ENCODE peak calls at places on chromosomes 6 and 20, in nine cellular contexts. Z is AG09309; K is foreskin fibroblast; D is CD4-positive, alpha-beta T cell; W is tibial artery; J is dorsolateral prefrontal cortex; R is ascending aorta; O is body of pancreas; C is fibroblast of mammary gland. V is an unnamed sample.

GRCh38 chr6:107082045-107082444 is 33.3 kb downstream of the BEND3 start:
- DNase-seq in R (no peak), W (peak; percentile 9), J (no peak), C (peak; percentile 21), Z (no peak), D (no peak), O (no peak), K (peak; percentile 11), V (no peak)

GRCh38 chr20:51440589-51440988 is 101.9 kb downstream of the NFATC2 start:
- DNase-seq in R (no peak), D (no peak), W (no peak), Z (no peak), J (no peak), K (no peak), C (no peak), O (no peak), V (no peak)

GRCh38 chr6:161336479-161336878 is 62.6 kb upstream of the AGPAT4 start:
- DNase-seq in O (no peak), W (no peak), R (no peak), J (no peak), K (no peak), D (no peak), Z (no peak), C (no peak), V (no peak)

GRCh38 chr6:47741807-47742206 is 40.0 kb upstream of the OPN5 start:
- DNase-seq in O (peak; percentile 39), R (no peak), K (no peak), C (peak; percentile 36), Z (no peak), D (no peak), W (no peak), J (no peak), V (no peak)

GRCh38 chr20:37407573-37408002 is 61.6 kb downstream of the SRC start:
- DNase-seq in O (peak; percentile 22), K (no peak), W (no peak), Z (no peak), C (peak; percentile 37), J (no peak), R (no peak), D (no peak), V (no peak)

GRCh38 chr6:73452107-73452461 is at the start of gene CGAS:
- DNase-seq in O (peak; percentile 67), J (peak; percentile 33), D (peak; percentile 57), R (peak; percentile 88), K (peak; percentile 60), C (peak; percentile 59), W (peak; percentile 85), Z (peak; percentile 25), V (no peak)

GRCh38 chr6:155388546-155388945 is 67.1 kb downstream of the NOX3 start:
- DNase-seq in J (no peak), D (no peak), Z (no peak), O (no peak), C (peak; percentile 36), K (peak; percentile 18), R (no peak), W (no peak), V (no peak)

GRCh38 chr6:4124361-4124760 is 11.0 kb downstream of the ECI2 start:
- DNase-seq in O (no peak), D (no peak), K (no peak), Z (no peak), R (no peak), W (no peak), J (no peak), C (no peak), V (no peak)

GRCh38 chr6:138038148-138038870 is 68.9 kb downstream of the PERP start:
- DNase-seq in C (no peak), J (no peak), W (no peak), D (no peak), R (no peak), O (no peak), K (no peak), Z (no peak), V (no peak)

GRCh38 chr6:126180585-126180984 is 159.3 kb upstream of the CENPW start:
- DNase-seq in R (no peak), D (no peak), J (no peak), O (no peak), C (peak; percentile 99), K (peak; percentile 91), Z (peak; percentile 64), W (no peak), V (no peak)

GRCh38 chr6:17413313-17413750 is 19.9 kb downstream of the CAP2 start:
- DNase-seq in C (peak; percentile 26), W (no peak), J (no peak), Z (no peak), K (peak; percentile 35), D (no peak), O (peak; percentile 13), R (no peak), V (no peak)

GRCh38 chr6:127120109-127120786 is 1.8 kb downstream of the RSPO3 start:
- DNase-seq in O (no peak), K (no peak), D (no peak), J (no peak), C (no peak), R (no peak), W (peak; percentile 62), Z (no peak), V (peak; percentile 15)

GRCh38 chr20:47676219-47676721 is 109.0 kb downstream of the SULF2 start:
- DNase-seq in O (no peak), C (no peak), K (no peak), W (peak; percentile 39), R (no peak), D (no peak), Z (no peak), J (no peak), V (no peak)

GRCh38 chr6:72913797-72914196 is 291.9 kb downstream of the KCNQ5 start:
- DNase-seq in J (no peak), Z (no peak), C (no peak), R (no peak), O (no peak), D (no peak), W (no peak), K (no peak), V (no peak)

GRCh38 chr20:17236766-17237165 is 9.9 kb downstream of the PCSK2 start:
- DNase-seq in C (no peak), K (no peak), R (no peak), D (no peak), W (no peak), Z (no peak), J (no peak), O (no peak), V (no peak)

GRCh38 chr20:17228624-17229061 is 1.8 kb downstream of the PCSK2 start:
- DNase-seq in C (no peak), D (no peak), O (no peak), Z (no peak), R (no peak), W (no peak), J (peak; percentile 25), K (no peak), V (peak; percentile 43)

GRCh38 chr20:17227669-17228623 is 1.1 kb downstream of the PCSK2 start:
- DNase-seq in J (no peak), W (no peak), K (no peak), R (no peak), D (no peak), Z (no peak), C (no peak), O (no peak), V (peak; percentile 41)

GRCh38 chr20:17229256-17229655 is 2.4 kb downstream of the PCSK2 start:
- DNase-seq in C (no peak), R (no peak), W (no peak), J (no peak), O (no peak), Z (no peak), D (no peak), K (no peak), V (no peak)

GRCh38 chr20:17233621-17234020 is 6.8 kb downstream of the PCSK2 start:
- DNase-seq in C (no peak), J (no peak), K (no peak), D (no peak), W (no peak), Z (no peak), O (no peak), R (no peak), V (no peak)
- TF ChIP-seq CTCF in C (no peak), J (no peak), K (no peak), D (no peak), W (no peak), Z (no peak), O (no peak), R (no peak), V (no peak)

DNA sequence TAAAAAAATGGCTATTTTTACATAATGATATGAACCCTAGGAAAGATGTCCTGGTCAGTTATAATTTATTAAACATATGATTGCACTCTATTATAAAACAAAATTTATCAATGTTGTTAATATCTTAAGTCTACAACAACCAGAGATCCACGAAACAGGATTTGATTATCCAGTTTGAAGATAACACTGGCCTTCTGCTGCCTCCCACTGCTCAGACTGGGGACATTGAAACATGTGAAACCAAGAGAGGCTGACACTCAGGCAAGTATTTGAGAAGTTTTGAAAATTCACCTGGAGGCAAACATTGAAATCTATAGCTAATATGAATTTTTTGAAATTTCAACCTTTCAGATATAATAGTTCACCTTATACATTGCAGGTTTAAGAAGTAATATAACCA is 219.3 kb upstream of the HSF2 start:
- DNase-seq in W (no peak), D (no peak), Z (peak; percentile 3), O (no peak), R (no peak), K (peak; percentile 1), C (peak; percentile 21), J (no peak), V (no peak)
- TF ChIP-seq CTCF in W (no peak), D (no peak), Z (peak; percentile 54), O (peak; percentile 22), R (peak; percentile 13), K (peak; percentile 41), C (peak; percentile 10), J (no peak), V (no peak)

DNA sequence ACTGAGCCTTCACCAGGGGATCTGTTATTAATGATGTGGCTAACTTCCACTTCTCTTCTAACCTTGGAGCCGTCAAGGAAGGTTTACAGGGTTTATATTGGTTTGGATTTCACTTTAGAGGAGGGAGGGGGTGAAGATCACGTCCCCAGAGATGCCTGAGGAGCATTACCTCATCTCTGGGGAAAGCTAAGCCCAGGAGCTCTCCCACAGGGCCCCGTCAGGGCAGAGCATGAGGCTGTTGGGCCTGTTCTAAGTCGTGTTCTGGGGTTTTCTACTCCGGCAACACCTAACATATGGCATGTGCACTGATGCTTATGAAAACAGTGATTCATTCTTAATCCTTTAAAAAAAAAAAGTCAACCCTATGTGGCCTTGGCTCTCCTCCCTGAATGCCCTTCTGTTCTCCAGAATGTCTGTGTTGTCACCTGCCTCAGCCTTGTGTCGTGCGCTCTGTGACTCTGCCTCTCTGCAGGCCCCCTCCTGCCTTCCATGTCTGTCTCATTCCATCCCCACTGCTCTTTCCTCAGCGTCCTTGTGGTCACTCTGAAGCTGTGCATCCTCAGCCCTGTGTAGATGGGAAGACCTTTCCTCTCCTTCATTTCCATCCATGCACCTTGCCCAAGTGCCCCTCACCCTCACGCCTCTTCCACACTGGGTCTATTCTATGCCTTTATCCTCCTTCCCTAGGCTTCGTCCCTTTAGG is 97.4 kb upstream of the JARID2 start:
- DNase-seq in J (no peak), D (no peak), O (no peak), R (no peak), C (peak; percentile 86), W (no peak), Z (peak; percentile 43), K (peak; percentile 66), V (no peak)
- TF ChIP-seq CTCF in J (no peak), D (no peak), O (no peak), R (no peak), C (peak; percentile 21), W (no peak), Z (peak; percentile 8), K (peak; percentile 9), V (no peak)

DNA sequence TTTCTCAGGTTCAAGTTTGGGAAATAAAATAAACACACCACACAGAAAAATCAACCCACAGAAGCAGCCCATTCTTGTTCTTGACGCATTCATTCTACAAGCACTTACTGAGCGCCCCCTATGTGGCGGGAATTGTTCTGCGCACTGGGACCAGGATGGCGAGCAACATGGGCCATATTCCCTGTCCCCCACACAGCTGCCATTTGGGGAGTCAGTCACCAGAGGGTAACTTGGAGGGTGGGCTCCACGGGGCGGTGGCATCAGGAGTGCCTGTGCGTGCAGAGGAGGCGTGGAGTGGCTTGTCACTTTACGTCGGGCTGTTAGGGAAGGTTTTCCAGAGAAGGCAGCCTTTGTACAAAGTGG is 185.0 kb upstream of the PDE10A start:
- DNase-seq in R (no peak), J (no peak), O (no peak), K (no peak), Z (no peak), W (no peak), C (no peak), D (no peak), V (peak; percentile 30)
- TF ChIP-seq CTCF in R (no peak), J (no peak), O (no peak), K (no peak), Z (no peak), W (no peak), C (no peak), D (no peak), V (peak; percentile 62)